ENCODE peak calls at places on chromosomes 13 and 19, in six cellular contexts. C is GM23248; F is GF-D8; S is effector memory CD8-positive, alpha-beta T cell; H is T follicular helper cell; I is thoracic aorta. N is an unnamed sample.

GRCh38 chr19:30313353-30313750 is 58.8 kb upstream of the ZNF536 start:
- DNase-seq in C (no peak), F (no peak), S (no peak), H (no peak), I (no peak), N (no peak)

GRCh38 chr19:18603255-18603957 is 3.2 kb downstream of the CRLF1 start:
- DNase-seq in C (peak), F (no peak), S (no peak), H (no peak), I (no peak), N (no peak)

GRCh38 chr13:88896466-88896865 is 1225.3 kb downstream of the SLITRK5 start:
- DNase-seq in C (no peak), F (no peak), S (no peak), H (no peak), I (no peak), N (no peak)

GRCh38 chr13:93690139-93690538 is 463.5 kb downstream of the GPC6 start:
- DNase-seq in C (peak), F (no peak), S (no peak), H (no peak), I (no peak), N (no peak)

GRCh38 chr19:29478578-29479565 is 46.9 kb upstream of the VSTM2B start:
- DNase-seq in C (peak), F (no peak), S (no peak), H (no peak), I (no peak), N (no peak)

GRCh38 chr13:109941951-109942350 is 155.6 kb upstream of the IRS2 start:
- DNase-seq in C (peak), F (no peak), S (no peak), H (no peak), I (no peak), N (no peak)

GRCh38 chr19:44640518-44640917 is 3.2 kb upstream of the PVR start:
- DNase-seq in C (peak), F (no peak), S (no peak), H (no peak), I (no peak), N (no peak)

GRCh38 chr19:17402982-17403855 is 2.2 kb downstream of the BST2 start:
- DNase-seq in C (peak), F (no peak), S (no peak), H (peak), I (no peak), N (no peak)

GRCh38 chr19:8096071-8096470 is 43.5 kb downstream of the CCL25 start:
- DNase-seq in C (no peak), F (no peak), S (no peak), H (no peak), I (no peak), N (no peak)

GRCh38 chr19:48741222-48741999 is 1.0 kb upstream of the RASIP1 start:
- DNase-seq in C (peak), F (no peak), S (no peak), H (no peak), I (no peak), N (no peak)